ENCODE peak calls at places on chromosomes 6 and 20, in five cellular contexts. O, M, J, D and W are unnamed samples.

GRCh38 chr20:15143478-15143877 is 806.1 kb upstream of the FLRT3 start:
- DNase-seq in O (no peak), M (no peak), J (no peak), D (no peak), W (no peak)

GRCh38 chr20:23143098-23143497 is 57.0 kb upstream of the CD93 start:
- DNase-seq in O (peak), M (peak), J (peak), D (no peak), W (no peak)

GRCh38 chr6:47076422-47077344 is 34.6 kb upstream of the ADGRF1 start:
- DNase-seq in O (no peak), M (peak), J (peak), D (no peak), W (no peak)

GRCh38 chr6:82953871-82954270 is 111.8 kb downstream of the UBE3D start:
- DNase-seq in O (no peak), M (no peak), J (no peak), D (no peak), W (no peak)

GRCh38 chr6:14172575-14172974 is 55.0 kb downstream of the CD83 start:
- DNase-seq in O (no peak), M (no peak), J (no peak), D (no peak), W (no peak)

GRCh38 chr6:88165877-88166492 is at the start of gene CNR1:
- DNase-seq in O (peak), M (peak), J (peak), D (no peak), W (peak)

GRCh38 chr20:36542019-36542488 is 735 bp downstream of the MYL9 start:
- DNase-seq in O (peak), M (no peak), J (peak), D (no peak), W (no peak)

GRCh38 chr6:111030008-111031006 is 48.5 kb downstream of the RPF2 start:
- DNase-seq in O (no peak), M (no peak), J (peak), D (no peak), W (no peak)

GRCh38 chr6:1315560-1316386 is 3.9 kb downstream of the FOXQ1 start:
- DNase-seq in O (no peak), M (no peak), J (no peak), D (no peak), W (no peak)

GRCh38 chr6:130602151-130602770 is 224.9 kb upstream of the SMLR1 start:
- DNase-seq in O (peak), M (no peak), J (peak), D (no peak), W (no peak)

GRCh38 chr20:25623225-25623735 is 534 bp downstream of the NANP start:
- DNase-seq in O (no peak), M (peak), J (peak), D (no peak), W (peak)

GRCh38 chr6:33288141-33288941 is 698 bp downstream of the WDR46 start:
- DNase-seq in O (no peak), M (no peak), J (no peak), D (no peak), W (no peak)

GRCh38 chr6:42259286-42259685 is 41.6 kb upstream of the MRPS10 start:
- DNase-seq in O (no peak), M (no peak), J (no peak), D (no peak), W (no peak)

GRCh38 chr6:83086751-83087150 is 19.3 kb downstream of the DOP1A start:
- DNase-seq in O (no peak), M (no peak), J (no peak), D (no peak), W (no peak)

GRCh38 chr20:3174442-3175263 is 1.3 kb upstream of the LZTS3 start:
- DNase-seq in O (peak), M (no peak), J (no peak), D (no peak), W (no peak)

GRCh38 chr6:89239338-89239737 is 22.2 kb upstream of the GABRR1 start:
- DNase-seq in O (peak), M (no peak), J (no peak), D (no peak), W (no peak)

DNA sequence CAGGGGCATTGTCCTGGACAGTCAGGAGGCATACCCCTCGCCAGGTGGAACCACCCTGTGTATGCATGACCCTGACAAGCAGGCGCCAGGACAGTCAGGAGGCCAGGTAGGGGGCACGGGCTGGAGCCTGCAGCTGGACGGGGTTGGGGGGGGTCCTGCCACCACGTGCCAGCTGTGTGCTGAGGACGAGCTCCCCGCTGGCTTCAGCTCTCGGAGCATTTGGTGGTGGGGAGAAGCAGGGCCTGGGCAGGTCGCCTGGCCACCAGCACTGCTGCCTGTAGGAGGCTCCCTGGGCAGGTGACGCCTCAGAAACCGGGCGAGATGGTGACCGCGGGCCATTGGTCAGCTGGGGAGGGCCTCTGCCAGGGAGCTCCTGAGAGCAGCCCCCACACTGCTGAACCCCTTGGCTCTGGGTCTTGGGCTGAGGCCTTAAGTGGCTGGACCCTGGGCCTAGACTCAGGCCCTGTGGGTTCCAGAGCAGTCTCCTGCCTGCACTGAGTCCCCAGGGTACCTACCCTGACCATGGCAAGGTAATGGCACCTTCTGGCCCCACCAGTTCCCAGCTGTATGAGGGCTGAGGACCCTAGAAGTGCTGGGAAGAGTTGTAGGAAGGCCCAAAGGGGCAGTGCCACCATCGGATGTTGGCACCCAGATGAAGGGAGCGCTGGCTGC is 794 bp downstream of the SLC17A9 start:
- DNase-seq in O (peak), M (no peak), J (no peak), D (no peak), W (no peak)
- H3K27ac ChIP-seq in O (peak), M (peak), J (peak), D (peak), W (peak)

DNA sequence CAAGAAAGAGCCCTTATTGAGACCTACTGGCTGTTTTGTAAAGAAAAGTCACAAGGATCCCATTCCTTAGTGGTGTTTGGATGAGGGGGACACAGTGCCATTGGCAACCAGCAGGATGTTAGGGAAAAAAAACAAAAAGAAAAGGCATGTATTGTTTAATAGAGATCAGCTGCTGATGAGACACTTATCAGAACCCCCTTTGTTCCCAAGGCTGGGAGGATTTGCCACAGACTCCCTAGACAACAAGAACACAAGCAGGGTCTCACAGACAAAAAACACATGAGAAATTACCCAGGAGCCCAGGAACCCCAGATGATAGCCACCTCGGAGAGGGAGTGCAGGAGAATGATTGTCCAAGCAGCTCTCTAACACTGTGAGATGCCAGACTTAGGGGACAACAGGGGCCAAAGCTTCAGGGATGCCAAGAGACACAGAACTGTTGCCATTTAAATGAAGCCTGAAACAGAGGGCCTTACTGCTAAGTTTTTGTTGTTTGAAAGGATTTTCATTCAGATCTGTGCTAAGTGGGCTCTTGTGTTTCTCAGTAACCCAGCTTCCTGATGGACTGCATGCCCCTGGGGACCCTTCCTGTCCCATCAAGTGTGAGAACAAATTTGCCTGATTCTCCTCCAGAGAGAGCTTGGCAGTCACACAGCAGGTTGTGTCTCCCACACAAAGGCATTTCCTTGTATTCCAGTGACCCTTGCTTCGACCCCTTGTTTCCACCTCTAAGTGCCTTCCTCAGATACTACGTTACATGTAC is 48.7 kb upstream of the HEY2 start:
- DNase-seq in O (no peak), M (no peak), J (no peak), D (no peak), W (peak)
- H3K27ac ChIP-seq in O (no peak), M (no peak), J (no peak), D (no peak), W (peak)

DNA sequence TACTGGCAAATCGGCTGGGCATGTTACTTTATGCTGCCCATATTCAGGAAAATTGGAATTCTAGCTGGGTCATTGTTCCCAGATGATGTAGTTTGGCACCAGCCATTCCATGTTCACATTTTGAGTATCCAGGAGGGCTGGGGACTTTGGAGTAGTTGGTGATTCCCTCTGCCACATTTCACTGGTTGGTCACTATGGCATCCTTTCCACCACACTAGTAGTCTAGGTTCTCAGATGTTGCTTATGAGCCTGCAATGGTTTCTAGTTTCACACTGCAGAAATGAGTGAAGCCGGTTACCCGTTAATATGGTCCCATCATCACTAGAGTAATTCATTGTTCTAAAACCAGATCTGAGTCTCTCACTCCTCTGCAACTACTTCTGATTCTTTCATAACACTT is 4.6 kb downstream of the PTPN1 start:
- DNase-seq in O (no peak), M (no peak), J (no peak), D (no peak), W (no peak)
- H3K27ac ChIP-seq in O (peak), M (no peak), J (peak), D (no peak), W (no peak)

GRCh38 chr6:147061152-147061551 is 143.1 kb upstream of the STXBP5 start:
- DNase-seq in O (no peak), M (no peak), J (no peak), D (no peak), W (no peak)

GRCh38 chr6:147054871-147055270 is 149.3 kb upstream of the STXBP5 start:
- DNase-seq in O (no peak), M (no peak), J (no peak), D (no peak), W (no peak)

GRCh38 chr6:147055821-147056392 is 148.3 kb upstream of the STXBP5 start:
- DNase-seq in O (no peak), M (no peak), J (no peak), D (no peak), W (no peak)

GRCh38 chr6:147060636-147061035 is 143.6 kb upstream of the STXBP5 start:
- DNase-seq in O (no peak), M (no peak), J (no peak), D (no peak), W (no peak)

DNA sequence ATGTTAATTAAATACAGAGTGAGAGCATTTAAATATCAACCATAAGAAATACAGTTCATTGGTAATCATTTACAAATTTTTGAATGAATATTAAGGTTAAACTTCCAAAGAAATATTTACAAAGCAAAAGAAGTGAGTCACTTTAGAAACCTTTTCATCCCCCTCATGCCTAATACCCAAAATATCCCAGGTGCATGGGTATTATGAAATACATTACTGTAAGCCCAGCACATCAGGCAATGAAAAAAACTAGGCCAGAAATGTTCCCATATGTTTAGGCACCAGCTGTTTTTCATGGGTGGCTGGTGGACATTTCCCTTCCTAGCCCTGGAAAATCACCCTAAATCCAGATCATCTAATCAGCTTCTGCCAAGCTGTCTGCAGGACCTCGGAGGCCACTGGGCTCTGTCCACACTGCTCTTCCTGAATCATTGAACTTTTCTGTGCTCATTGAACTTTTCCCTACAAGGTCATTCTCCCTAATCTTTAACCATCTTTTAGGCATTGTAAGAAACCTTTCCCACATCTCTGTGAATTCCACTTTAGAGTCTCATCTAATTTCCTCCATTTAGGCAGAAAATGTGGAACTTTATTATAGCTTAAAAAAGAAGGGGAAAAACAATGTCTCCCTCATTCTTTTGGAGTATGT is 145.3 kb upstream of the STXBP5 start:
- DNase-seq in O (no peak), M (no peak), J (no peak), D (no peak), W (no peak)
- H3K27ac ChIP-seq in O (no peak), M (no peak), J (no peak), D (no peak), W (no peak)

DNA sequence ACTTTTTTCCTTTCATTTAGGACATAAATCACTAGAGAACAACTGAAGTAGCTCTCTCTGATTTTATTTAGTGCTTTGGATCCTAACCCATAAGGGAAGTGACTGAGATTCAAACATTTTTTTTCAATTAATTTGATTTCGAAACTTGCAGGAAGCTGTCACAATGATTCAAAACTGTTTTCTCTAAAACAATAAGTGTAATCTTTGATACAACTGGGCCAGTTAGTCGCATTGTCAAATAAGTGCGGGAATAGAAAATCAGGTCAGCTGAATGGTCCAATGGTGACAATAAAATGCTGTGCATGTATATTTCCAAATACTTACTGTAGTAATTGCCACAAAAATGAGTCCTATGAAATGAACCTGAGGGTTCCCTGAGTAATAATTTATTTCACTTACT is 930.8 kb downstream of the TFAP2A start:
- DNase-seq in O (peak), M (no peak), J (no peak), D (no peak), W (no peak)
- H3K27ac ChIP-seq in O (no peak), M (no peak), J (no peak), D (no peak), W (no peak)

GRCh38 chr6:39226606-39227300 is 2.5 kb downstream of the KCNK5 start:
- DNase-seq in O (no peak), M (no peak), J (no peak), D (no peak), W (no peak)
- H3K27ac ChIP-seq in O (no peak), M (peak), J (no peak), D (no peak), W (no peak)